ENCODE peak calls at places on chromosomes 2 and 18, in seven cellular contexts. S, Y, J, G, X, M and A are unnamed samples.

GRCh38 chr2:218081063-218081462 is 12.0 kb downstream of the RUFY4 start:
- DNase-seq in S (no peak), Y (no peak), J (no peak), G (no peak), X (no peak), M (no peak), A (no peak)

GRCh38 chr18:519019-519879 is 18.7 kb upstream of the COLEC12 start:
- DNase-seq in S (peak), Y (peak), J (no peak), G (peak), X (no peak), M (peak), A (no peak)

GRCh38 chr2:132550285-132550684 is 119.7 kb downstream of the LYPD1 start:
- DNase-seq in S (peak), Y (no peak), J (no peak), G (no peak), X (no peak), M (no peak), A (no peak)

GRCh38 chr2:179263015-179263414 is 1.6 kb downstream of the SESTD1 start:
- DNase-seq in S (peak), Y (no peak), J (peak), G (no peak), X (no peak), M (peak), A (no peak)

GRCh38 chr18:10378688-10379465 is 75.6 kb upstream of the APCDD1 start:
- DNase-seq in S (no peak), Y (no peak), J (no peak), G (no peak), X (no peak), M (peak), A (no peak)

GRCh38 chr18:47997338-47997780 is 66.9 kb upstream of the SMAD2 start:
- DNase-seq in S (no peak), Y (no peak), J (no peak), G (no peak), X (peak), M (no peak), A (no peak)

GRCh38 chr2:112767693-112768380 is 3.4 kb upstream of the CKAP2L start:
- DNase-seq in S (no peak), Y (no peak), J (no peak), G (no peak), X (no peak), M (no peak), A (no peak)

GRCh38 chr2:233430091-233430490 is 75.8 kb downstream of the DGKD start:
- DNase-seq in S (no peak), Y (no peak), J (peak), G (no peak), X (no peak), M (peak), A (no peak)

GRCh38 chr2:201887851-201888451 is 81.6 kb downstream of the CDK15 start:
- DNase-seq in S (no peak), Y (no peak), J (no peak), G (no peak), X (no peak), M (peak), A (no peak)

GRCh38 chr2:82316573-82317371 is 2012.2 kb upstream of the LRRTM1 start:
- DNase-seq in S (no peak), Y (no peak), J (peak), G (no peak), X (no peak), M (no peak), A (no peak)

GRCh38 chr2:219209236-219209635 is 2.7 kb downstream of the ZFAND2B start:
- DNase-seq in S (no peak), Y (no peak), J (no peak), G (no peak), X (no peak), M (no peak), A (no peak)

GRCh38 chr2:124983595-124983994 is 958.5 kb downstream of the CNTNAP5 start:
- DNase-seq in S (peak), Y (no peak), J (peak), G (no peak), X (no peak), M (peak), A (no peak)